ENCODE peak calls at places on chromosomes 16 and 17, in six cellular contexts. S, K, X, L, E and B are unnamed samples.

GRCh38 chr17:40063915-40064531 is 1.3 kb downstream of the THRA start:
- DNase-seq in E (no peak), X (peak), L (no peak), S (no peak), K (no peak), B (no peak)

GRCh38 chr16:84885024-84885910 is 65.5 kb downstream of the CRISPLD2 start:
- DNase-seq in L (no peak), S (no peak), X (peak), K (peak), E (peak), B (no peak)

GRCh38 chr17:40909755-40910154 is 24.7 kb upstream of the KRT20 start:
- DNase-seq in X (no peak), L (no peak), K (no peak), E (no peak), S (peak), B (peak)

GRCh38 chr16:88965411-88965810 is 11.6 kb downstream of the CBFA2T3 start:
- DNase-seq in L (no peak), E (no peak), K (no peak), S (no peak), X (no peak), B (no peak)

GRCh38 chr17:59807892-59808509 is 84.7 kb downstream of the TUBD1 start:
- DNase-seq in X (no peak), E (no peak), L (no peak), K (no peak), S (no peak), B (no peak)

GRCh38 chr16:66403531-66404145 is 23.5 kb upstream of the BEAN1 start:
- DNase-seq in K (no peak), X (no peak), E (no peak), S (no peak), L (no peak), B (no peak)

GRCh38 chr16:49921791-49922456 is 66.0 kb upstream of the ZNF423 start:
- DNase-seq in S (peak), E (peak), L (no peak), K (peak), X (peak), B (peak)

GRCh38 chr17:9313346-9313745 is 262.3 kb downstream of the STX8 start:
- DNase-seq in S (no peak), X (peak), L (no peak), E (no peak), K (no peak), B (no peak)

GRCh38 chr17:50973557-50974494 is 107.7 kb upstream of the TOB1 start:
- DNase-seq in X (no peak), K (no peak), S (no peak), E (no peak), L (no peak), B (no peak)

GRCh38 chr16:27273670-27274522 is 5.3 kb upstream of the NSMCE1 start:
- DNase-seq in S (peak), X (no peak), L (no peak), K (no peak), E (no peak), B (peak)

GRCh38 chr17:34719569-34719968 is 140.2 kb downstream of the TMEM132E start:
- DNase-seq in E (no peak), S (no peak), X (no peak), L (no peak), K (no peak), B (no peak)

GRCh38 chr16:46730801-46731690 is 17.1 kb downstream of the MYLK3 start:
- DNase-seq in S (no peak), L (no peak), E (no peak), K (no peak), X (no peak), B (no peak)

GRCh38 chr17:46883871-46884270 is 32.5 kb downstream of the WNT9B start:
- DNase-seq in E (no peak), S (no peak), X (no peak), K (no peak), L (no peak), B (no peak)

GRCh38 chr17:7439462-7440112 is at the start of gene FGF11:
- DNase-seq in K (no peak), L (no peak), S (no peak), X (no peak), E (no peak), B (no peak)